ENCODE peak calls at places on chromosomes 2 and 18, in four cellular contexts. X, J, O and N are unnamed samples.
A peak's percentile ranks its signal among the peaks of the same experiment; 100 is the strongest.

GRCh38 chr2:237092920-237093781 is 7.5 kb downstream of the COPS8 start:
- DNase-seq in X (no peak), J (peak; percentile 83), O (no peak), N (peak; percentile 5)

GRCh38 chr2:236507393-236508085 is 62.1 kb upstream of the ACKR3 start:
- DNase-seq in O (peak; percentile 37), X (no peak), J (no peak), N (no peak)

GRCh38 chr2:130854301-130854700 is 17.6 kb downstream of the ARHGEF4 start:
- DNase-seq in O (no peak), X (no peak), J (no peak), N (no peak)

GRCh38 chr18:58288922-58289797 is 245.1 kb downstream of the NEDD4L start:
- DNase-seq in X (no peak), O (no peak), J (no peak), N (no peak)

GRCh38 chr2:60677376-60677775 is 78.7 kb upstream of the PAPOLG start:
- DNase-seq in X (no peak), J (no peak), O (no peak), N (no peak)

GRCh38 chr2:96099861-96100798 is 16.2 kb downstream of the ADRA2B start:
- DNase-seq in X (no peak), J (no peak), O (no peak), N (no peak)

GRCh38 chr2:105747997-105748396 is 3.3 kb downstream of the NCK2 start:
- DNase-seq in O (no peak), X (no peak), J (no peak), N (no peak)

GRCh38 chr2:119528036-119528435 is 3.8 kb upstream of the SCTR start:
- DNase-seq in X (no peak), J (no peak), O (no peak), N (no peak)

GRCh38 chr2:168392031-168392430 is 64.0 kb upstream of the CERS6 start:
- DNase-seq in O (no peak), X (no peak), J (peak; percentile 47), N (no peak)

GRCh38 chr2:64291181-64291580 is 147.0 kb upstream of the PELI1 start:
- DNase-seq in J (peak; percentile 24), O (no peak), X (no peak), N (no peak)

GRCh38 chr2:74584088-74584645 is 29.6 kb downstream of the DOK1 start:
- DNase-seq in X (no peak), O (no peak), J (no peak), N (no peak)

GRCh38 chr2:181953773-181954537 is 31.7 kb upstream of the PPP1R1C start:
- DNase-seq in O (peak; percentile 39), X (no peak), J (peak; percentile 56), N (no peak)

GRCh38 chr2:192148620-192149321 is 46.0 kb downstream of the TMEFF2 start:
- DNase-seq in J (no peak), O (no peak), X (peak; percentile 49), N (no peak)

GRCh38 chr18:33123852-33124251 is 316.7 kb downstream of the CCDC178 start:
- DNase-seq in J (no peak), O (no peak), X (no peak), N (peak; percentile 98)

GRCh38 chr2:231189571-231190495 is 8.6 kb upstream of the ARMC9 start:
- DNase-seq in O (no peak), X (no peak), J (peak; percentile 57), N (no peak)

GRCh38 chr2:151795646-151796240 is 32.5 kb downstream of the ARL5A start:
- DNase-seq in O (no peak), X (no peak), J (no peak), N (no peak)

GRCh38 chr2:31429759-31430438 is 15.4 kb upstream of the XDH start:
- DNase-seq in X (no peak), J (no peak), O (no peak), N (no peak)

GRCh38 chr2:160054984-160055725 is 7.3 kb downstream of the PLA2R1 start:
- DNase-seq in X (no peak), J (peak; percentile 27), O (no peak), N (no peak)

GRCh38 chr2:73156539-73157124 is 43.9 kb upstream of the RAB11FIP5 start:
- DNase-seq in J (peak; percentile 43), X (peak; percentile 52), O (no peak), N (peak; percentile 17)

GRCh38 chr18:32550958-32551357 is 80.3 kb upstream of the GAREM1 start:
- DNase-seq in J (no peak), O (no peak), X (no peak), N (no peak)